ENCODE peak calls at places on chromosomes 16 and 17, in four cellular contexts. One of them, this sample, is unnamed.

GRCh38 chr17:77666881-77667395 is 291.6 kb upstream of the TNRC6C start:
- DNase-seq in osteocyte: no peak
- DNase-seq in A673: peak
- DNase-seq in CD8-positive, alpha-beta T cell: peak
- DNase-seq in this sample: no peak

GRCh38 chr17:76820039-76820438 is 48.2 kb upstream of the MGAT5B start:
- DNase-seq in CD8-positive, alpha-beta T cell: no peak
- DNase-seq in A673: peak
- DNase-seq in osteocyte: no peak
- DNase-seq in this sample: no peak

GRCh38 chr17:29037739-29038465 is 5.0 kb upstream of the PIPOX start:
- DNase-seq in CD8-positive, alpha-beta T cell: no peak
- DNase-seq in osteocyte: no peak
- DNase-seq in A673: no peak
- DNase-seq in this sample: no peak

GRCh38 chr17:82882715-82883446 is 43.1 kb upstream of the ZNF750 start:
- DNase-seq in osteocyte: no peak
- DNase-seq in A673: no peak
- DNase-seq in CD8-positive, alpha-beta T cell: peak
- DNase-seq in this sample: no peak

GRCh38 chr16:54591816-54592246 is 305.2 kb upstream of the IRX3 start:
- DNase-seq in osteocyte: peak
- DNase-seq in A673: no peak
- DNase-seq in CD8-positive, alpha-beta T cell: no peak
- DNase-seq in this sample: no peak

GRCh38 chr17:16980813-16981731 is 9.2 kb upstream of the TNFRSF13B start:
- DNase-seq in A673: no peak
- DNase-seq in CD8-positive, alpha-beta T cell: no peak
- DNase-seq in osteocyte: peak
- DNase-seq in this sample: peak

GRCh38 chr17:34820922-34821321 is 140.3 kb downstream of the CCT6B start:
- DNase-seq in CD8-positive, alpha-beta T cell: no peak
- DNase-seq in osteocyte: no peak
- DNase-seq in A673: no peak
- DNase-seq in this sample: no peak

GRCh38 chr17:15955793-15956541 is 11.0 kb downstream of the ADORA2B start:
- DNase-seq in CD8-positive, alpha-beta T cell: no peak
- DNase-seq in osteocyte: no peak
- DNase-seq in A673: no peak
- DNase-seq in this sample: no peak

GRCh38 chr17:41308918-41309359 is at the start of gene KRTAP16-1:
- DNase-seq in osteocyte: no peak
- DNase-seq in CD8-positive, alpha-beta T cell: peak
- DNase-seq in A673: no peak
- DNase-seq in this sample: no peak

GRCh38 chr17:82356845-82357355 is 2.1 kb upstream of the TEX19 start:
- DNase-seq in osteocyte: no peak
- DNase-seq in A673: no peak
- DNase-seq in CD8-positive, alpha-beta T cell: no peak
- DNase-seq in this sample: no peak

GRCh38 chr17:42760652-42761581 is at the start of gene RAMP2:
- DNase-seq in osteocyte: peak
- DNase-seq in CD8-positive, alpha-beta T cell: no peak
- DNase-seq in A673: peak
- DNase-seq in this sample: no peak

GRCh38 chr16:67844441-67844840 is 2.3 kb upstream of the NUTF2 start:
- DNase-seq in CD8-positive, alpha-beta T cell: no peak
- DNase-seq in osteocyte: no peak
- DNase-seq in A673: no peak
- DNase-seq in this sample: no peak

GRCh38 chr16:68401871-68402747 is 46.2 kb downstream of the SMPD3 start:
- DNase-seq in CD8-positive, alpha-beta T cell: no peak
- DNase-seq in A673: no peak
- DNase-seq in osteocyte: no peak
- DNase-seq in this sample: no peak

GRCh38 chr16:72715267-72715666 is 332.7 kb downstream of the ZFHX3 start:
- DNase-seq in osteocyte: no peak
- DNase-seq in A673: no peak
- DNase-seq in CD8-positive, alpha-beta T cell: no peak
- DNase-seq in this sample: no peak

GRCh38 chr16:27334192-27334764 is 20.5 kb downstream of the IL4R start:
- DNase-seq in A673: no peak
- DNase-seq in osteocyte: no peak
- DNase-seq in CD8-positive, alpha-beta T cell: no peak
- DNase-seq in this sample: no peak

GRCh38 chr16:67183-67791 is 5.1 kb downstream of the RHBDF1 start:
- DNase-seq in A673: no peak
- DNase-seq in CD8-positive, alpha-beta T cell: peak
- DNase-seq in osteocyte: no peak
- DNase-seq in this sample: no peak

GRCh38 chr16:8848939-8849391 is 19.8 kb downstream of the CARHSP1 start:
- DNase-seq in CD8-positive, alpha-beta T cell: no peak
- DNase-seq in osteocyte: peak
- DNase-seq in A673: peak
- DNase-seq in this sample: no peak

GRCh38 chr17:45764479-45764878 is 19.6 kb upstream of the CRHR1 start:
- DNase-seq in CD8-positive, alpha-beta T cell: no peak
- DNase-seq in A673: no peak
- DNase-seq in osteocyte: no peak
- DNase-seq in this sample: no peak

GRCh38 chr17:42913527-42913926 is 12.9 kb downstream of the G6PC1 start:
- DNase-seq in osteocyte: no peak
- DNase-seq in A673: no peak
- DNase-seq in CD8-positive, alpha-beta T cell: no peak
- DNase-seq in this sample: no peak

GRCh38 chr17:75722076-75722475 is 817 bp downstream of the ITGB4 start:
- DNase-seq in A673: no peak
- DNase-seq in osteocyte: no peak
- DNase-seq in CD8-positive, alpha-beta T cell: no peak
- DNase-seq in this sample: no peak
- TF ChIP-seq CTCF in A673: no peak
- TF ChIP-seq CTCF in osteocyte: no peak
- TF ChIP-seq CTCF in CD8-positive, alpha-beta T cell: no peak
- TF ChIP-seq CTCF in this sample: no peak

GRCh38 chr17:80584171-80584905 is 39.7 kb downstream of the RPTOR start:
- DNase-seq in osteocyte: no peak
- DNase-seq in A673: no peak
- DNase-seq in CD8-positive, alpha-beta T cell: no peak
- DNase-seq in this sample: no peak
- TF ChIP-seq CTCF in osteocyte: no peak
- TF ChIP-seq CTCF in A673: no peak
- TF ChIP-seq CTCF in CD8-positive, alpha-beta T cell: no peak
- TF ChIP-seq CTCF in this sample: no peak

DNA sequence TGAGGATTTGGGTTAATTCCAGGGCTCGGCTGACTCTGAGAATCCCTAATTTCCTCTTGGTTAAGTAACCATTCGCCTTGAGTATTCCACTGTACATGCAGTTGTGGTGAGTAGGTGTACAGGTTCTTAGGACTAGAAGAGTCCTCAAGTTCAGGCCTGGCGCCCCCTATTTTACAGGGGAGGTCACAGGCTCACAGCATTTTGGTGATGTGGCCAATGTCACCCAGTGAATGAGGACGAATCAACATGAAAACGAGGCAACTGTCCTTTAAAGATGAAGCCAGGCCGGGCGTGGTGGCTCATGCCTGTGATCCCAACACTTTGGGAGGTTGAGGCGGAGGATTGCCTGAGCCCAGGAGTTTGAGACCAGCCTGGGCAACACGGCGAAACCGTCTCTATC is 55.4 kb downstream of the ABCC6 start:
- DNase-seq in osteocyte: no peak
- DNase-seq in CD8-positive, alpha-beta T cell: no peak
- DNase-seq in A673: no peak
- DNase-seq in this sample: no peak
- TF ChIP-seq CTCF in osteocyte: no peak
- TF ChIP-seq CTCF in CD8-positive, alpha-beta T cell: no peak
- TF ChIP-seq CTCF in A673: no peak
- TF ChIP-seq CTCF in this sample: no peak

GRCh38 chr17:61731330-61731729 is 132.0 kb downstream of the BRIP1 start:
- DNase-seq in osteocyte: no peak
- DNase-seq in CD8-positive, alpha-beta T cell: no peak
- DNase-seq in A673: no peak
- DNase-seq in this sample: no peak

GRCh38 chr17:61728297-61728836 is 135.0 kb downstream of the BRIP1 start:
- DNase-seq in A673: no peak
- DNase-seq in osteocyte: no peak
- DNase-seq in CD8-positive, alpha-beta T cell: no peak
- DNase-seq in this sample: no peak

GRCh38 chr17:61732169-61732568 is 131.2 kb downstream of the BRIP1 start:
- DNase-seq in A673: no peak
- DNase-seq in CD8-positive, alpha-beta T cell: no peak
- DNase-seq in osteocyte: no peak
- DNase-seq in this sample: no peak

GRCh38 chr17:61726977-61727376 is 136.0 kb upstream of the NACA2 start:
- DNase-seq in CD8-positive, alpha-beta T cell: no peak
- DNase-seq in A673: no peak
- DNase-seq in osteocyte: no peak
- DNase-seq in this sample: no peak

DNA sequence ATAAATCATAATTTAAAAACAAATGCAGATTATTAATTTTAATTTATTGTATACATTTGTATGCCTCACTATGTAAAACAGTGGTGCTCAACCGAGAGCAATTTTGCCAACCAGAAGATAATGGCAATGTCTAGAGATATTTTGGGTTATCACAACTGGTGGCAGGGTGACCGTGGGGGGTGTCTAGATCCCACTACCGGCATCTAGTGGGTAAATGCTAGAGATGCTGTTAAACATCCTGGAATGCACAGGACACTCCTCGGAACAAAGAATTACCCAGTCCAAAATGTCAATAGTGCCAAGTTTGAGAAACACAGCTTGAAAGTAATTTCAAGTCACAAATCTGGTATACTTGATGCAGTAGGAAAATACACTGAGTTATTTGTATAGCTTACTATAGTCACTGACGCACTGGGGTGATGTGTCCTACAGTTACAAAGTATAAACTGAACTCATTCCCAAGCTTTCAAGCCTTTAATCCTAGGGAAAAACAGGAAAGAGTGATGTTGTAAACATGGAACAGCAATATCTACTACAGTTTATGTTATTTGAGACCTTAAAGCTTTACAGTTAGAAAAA is 133.5 kb downstream of the BRIP1 start:
- DNase-seq in A673: peak
- DNase-seq in osteocyte: no peak
- DNase-seq in CD8-positive, alpha-beta T cell: no peak
- DNase-seq in this sample: no peak
- TF ChIP-seq CTCF in A673: no peak
- TF ChIP-seq CTCF in osteocyte: no peak
- TF ChIP-seq CTCF in CD8-positive, alpha-beta T cell: no peak
- TF ChIP-seq CTCF in this sample: no peak

GRCh38 chr17:75769536-75769935 is 4.5 kb upstream of the GALK1 start:
- DNase-seq in osteocyte: no peak
- DNase-seq in A673: no peak
- DNase-seq in CD8-positive, alpha-beta T cell: no peak
- DNase-seq in this sample: no peak

GRCh38 chr17:75773121-75773807 is 8.3 kb upstream of the GALK1 start:
- DNase-seq in CD8-positive, alpha-beta T cell: no peak
- DNase-seq in osteocyte: no peak
- DNase-seq in A673: no peak
- DNase-seq in this sample: no peak

GRCh38 chr17:75774471-75774987 is 9.5 kb upstream of the GALK1 start:
- DNase-seq in A673: no peak
- DNase-seq in CD8-positive, alpha-beta T cell: peak
- DNase-seq in osteocyte: no peak
- DNase-seq in this sample: no peak

GRCh38 chr17:75773808-75774470 is 8.9 kb upstream of the GALK1 start:
- DNase-seq in CD8-positive, alpha-beta T cell: no peak
- DNase-seq in osteocyte: no peak
- DNase-seq in A673: no peak
- DNase-seq in this sample: no peak

DNA sequence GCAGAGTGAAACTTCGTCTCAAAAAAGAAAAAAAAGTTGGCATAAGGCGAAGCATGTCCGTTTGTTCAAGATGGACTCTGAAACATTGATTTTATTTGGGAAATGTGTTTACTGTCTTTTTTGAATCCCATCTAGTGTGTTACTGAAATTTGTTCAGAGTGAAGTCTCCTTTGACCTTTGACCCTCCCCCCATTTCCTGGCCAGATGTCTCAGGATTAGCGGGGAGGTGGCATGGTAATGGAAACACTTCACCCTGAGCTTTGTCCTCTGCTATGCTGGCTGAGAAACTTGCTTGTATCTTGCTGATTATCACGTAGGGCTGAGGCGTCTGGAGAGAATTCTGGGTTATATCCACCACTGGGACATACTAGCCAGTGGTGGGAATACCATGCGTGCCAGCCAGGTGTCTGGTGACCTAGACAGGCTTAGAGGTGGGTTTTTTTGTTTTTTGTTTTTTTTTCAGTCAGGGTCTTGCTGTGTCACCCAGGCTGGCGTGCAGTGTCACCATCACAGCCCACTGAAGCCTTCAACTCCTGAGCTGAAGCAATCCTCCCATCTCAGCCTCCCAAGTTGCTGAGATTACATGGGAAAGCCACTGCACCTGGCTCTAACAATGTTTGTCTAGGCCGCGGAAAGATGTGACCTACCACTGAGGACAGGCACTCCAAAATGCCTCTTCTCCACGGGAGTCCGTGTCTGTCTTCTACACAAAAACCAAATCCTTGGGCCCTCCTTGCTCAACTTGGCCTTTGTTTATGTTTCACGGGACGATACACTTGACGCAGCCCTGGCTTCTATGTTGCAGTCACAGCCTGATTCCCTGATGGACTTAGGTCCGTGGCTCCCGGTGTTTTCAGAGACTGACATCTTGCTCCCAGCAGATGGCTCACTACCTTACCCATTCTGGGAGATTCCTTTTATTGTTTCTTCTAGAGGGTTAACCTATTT is 6.6 kb upstream of the GALK1 start:
- DNase-seq in osteocyte: no peak
- DNase-seq in A673: no peak
- DNase-seq in CD8-positive, alpha-beta T cell: no peak
- DNase-seq in this sample: no peak
- TF ChIP-seq CTCF in osteocyte: peak
- TF ChIP-seq CTCF in A673: no peak
- TF ChIP-seq CTCF in CD8-positive, alpha-beta T cell: no peak
- TF ChIP-seq CTCF in this sample: no peak

GRCh38 chr16:30357085-30357714 is 2.1 kb upstream of the CD2BP2 start:
- DNase-seq in osteocyte: no peak
- DNase-seq in CD8-positive, alpha-beta T cell: no peak
- DNase-seq in A673: no peak
- DNase-seq in this sample: no peak

GRCh38 chr16:30357715-30358576 is 2.8 kb upstream of the CD2BP2 start:
- DNase-seq in CD8-positive, alpha-beta T cell: no peak
- DNase-seq in A673: no peak
- DNase-seq in osteocyte: no peak
- DNase-seq in this sample: no peak

GRCh38 chr16:30359871-30360170 is 4.7 kb upstream of the CD2BP2 start:
- DNase-seq in CD8-positive, alpha-beta T cell: no peak
- DNase-seq in osteocyte: no peak
- DNase-seq in A673: no peak
- DNase-seq in this sample: no peak

GRCh38 chr16:30358990-30359870 is 4.1 kb upstream of the CD2BP2 start:
- DNase-seq in A673: no peak
- DNase-seq in osteocyte: no peak
- DNase-seq in CD8-positive, alpha-beta T cell: no peak
- DNase-seq in this sample: no peak

GRCh38 chr16:30358577-30358936 is 3.4 kb upstream of the CD2BP2 start:
- DNase-seq in A673: no peak
- DNase-seq in osteocyte: no peak
- DNase-seq in CD8-positive, alpha-beta T cell: no peak
- DNase-seq in this sample: no peak
- TF ChIP-seq CTCF in A673: no peak
- TF ChIP-seq CTCF in osteocyte: no peak
- TF ChIP-seq CTCF in CD8-positive, alpha-beta T cell: no peak
- TF ChIP-seq CTCF in this sample: no peak